ENCODE peak calls at places on chromosome 10, in six cellular contexts. W is fibroblast of lung, S is GM23248, I is brain microvascular endothelial cell, R is breast epithelium, Q is BJ. U is an unnamed sample.

GRCh38 chr10:51894752-51895151 is 195.4 kb upstream of the CSTF2T start:
- DNase-seq in S (peak), R (no peak), I (peak), W (peak), Q (no peak), U (no peak)

GRCh38 chr10:131237991-131238651 is 73.4 kb downstream of the TCERG1L start:
- DNase-seq in W (no peak), I (no peak), Q (no peak), S (no peak), R (no peak), U (no peak)

GRCh38 chr10:103772096-103772845 is 83.1 kb downstream of the SH3PXD2A start:
- DNase-seq in W (peak), I (peak), S (peak), R (peak), Q (peak), U (peak)

GRCh38 chr10:69057261-69057950 is 30.5 kb upstream of the SRGN start:
- DNase-seq in I (no peak), R (no peak), Q (no peak), W (no peak), S (no peak), U (no peak)

GRCh38 chr10:31929260-31929985 is 792 bp upstream of the ARHGAP12 start:
- DNase-seq in W (peak), I (no peak), Q (no peak), S (peak), R (peak), U (no peak)

GRCh38 chr10:68106656-68107055 is 2.6 kb upstream of the MYPN start:
- DNase-seq in R (no peak), W (peak), Q (peak), S (peak), I (peak), U (peak)

GRCh38 chr10:125820705-125821104 is 2.4 kb downstream of the UROS start:
- DNase-seq in R (no peak), I (no peak), W (no peak), Q (no peak), S (no peak), U (no peak)

GRCh38 chr10:66586073-66586472 is 339.8 kb upstream of the LRRTM3 start:
- DNase-seq in W (peak), Q (no peak), S (no peak), I (peak), R (no peak), U (peak)

GRCh38 chr10:93753621-93754250 is 4.0 kb upstream of the LGI1 start:
- DNase-seq in S (no peak), I (no peak), R (no peak), W (no peak), Q (no peak), U (no peak)

GRCh38 chr10:26000971-26001370 is 66.9 kb downstream of the MYO3A start:
- DNase-seq in R (no peak), Q (no peak), S (no peak), W (no peak), I (no peak), U (no peak)

GRCh38 chr10:75723319-75723965 is 292.0 kb downstream of the LRMDA start:
- DNase-seq in S (no peak), Q (no peak), I (no peak), R (no peak), W (no peak), U (no peak)

GRCh38 chr10:96835826-96836365 is 3.8 kb downstream of the LCOR start:
- DNase-seq in W (no peak), R (no peak), I (no peak), Q (no peak), S (peak), U (no peak)

GRCh38 chr10:114458955-114459354 is 54.7 kb upstream of the AFAP1L2 start:
- DNase-seq in W (no peak), S (peak), R (no peak), I (peak), Q (no peak), U (no peak)

GRCh38 chr10:80555415-80555814 is 17.7 kb downstream of the SH2D4B start:
- DNase-seq in Q (no peak), W (no peak), S (no peak), I (no peak), R (no peak), U (no peak)

GRCh38 chr10:1149793-1150637 is 93.8 kb downstream of the WDR37 start:
- DNase-seq in I (no peak), R (no peak), S (no peak), W (no peak), Q (no peak), U (no peak)

GRCh38 chr10:104809288-104810090 is 168.4 kb downstream of the SORCS3 start:
- DNase-seq in R (no peak), I (no peak), Q (no peak), S (peak), W (peak), U (peak)

GRCh38 chr10:86367339-86367951 is 850 bp upstream of the GRID1 start:
- DNase-seq in S (peak), I (no peak), Q (no peak), R (no peak), W (peak), U (no peak)

GRCh38 chr10:124648738-124649137 is 95.4 kb downstream of the FAM53B start:
- DNase-seq in I (peak), R (no peak), S (peak), W (peak), Q (no peak), U (peak)

GRCh38 chr10:21668831-21669230 is 134.8 kb downstream of the MLLT10 start:
- DNase-seq in R (no peak), Q (peak), I (no peak), S (no peak), W (no peak), U (no peak)

GRCh38 chr10:86665218-86665607 is 3.1 kb upstream of the LDB3 start:
- DNase-seq in S (no peak), Q (no peak), I (no peak), W (no peak), R (no peak), U (no peak)

GRCh38 chr10:5151076-5151475 is 33.9 kb downstream of the AKR1C8 start:
- DNase-seq in Q (no peak), S (no peak), I (no peak), R (no peak), W (no peak), U (no peak)

GRCh38 chr10:45308707-45309106 is 6.7 kb downstream of the OR13A1 start:
- DNase-seq in W (no peak), Q (no peak), R (no peak), S (no peak), I (no peak), U (no peak)

GRCh38 chr10:14032406-14032998 is 298.2 kb downstream of the FRMD4A start:
- DNase-seq in R (no peak), S (peak), I (no peak), Q (no peak), W (peak), U (no peak)

GRCh38 chr10:30529373-30529998 is 95.5 kb downstream of the MAP3K8 start:
- DNase-seq in W (no peak), I (no peak), S (no peak), R (peak), Q (no peak), U (no peak)
- H3K4me3 ChIP-seq in W (no peak), I (no peak), S (no peak), R (no peak), Q (no peak), U (no peak)

DNA sequence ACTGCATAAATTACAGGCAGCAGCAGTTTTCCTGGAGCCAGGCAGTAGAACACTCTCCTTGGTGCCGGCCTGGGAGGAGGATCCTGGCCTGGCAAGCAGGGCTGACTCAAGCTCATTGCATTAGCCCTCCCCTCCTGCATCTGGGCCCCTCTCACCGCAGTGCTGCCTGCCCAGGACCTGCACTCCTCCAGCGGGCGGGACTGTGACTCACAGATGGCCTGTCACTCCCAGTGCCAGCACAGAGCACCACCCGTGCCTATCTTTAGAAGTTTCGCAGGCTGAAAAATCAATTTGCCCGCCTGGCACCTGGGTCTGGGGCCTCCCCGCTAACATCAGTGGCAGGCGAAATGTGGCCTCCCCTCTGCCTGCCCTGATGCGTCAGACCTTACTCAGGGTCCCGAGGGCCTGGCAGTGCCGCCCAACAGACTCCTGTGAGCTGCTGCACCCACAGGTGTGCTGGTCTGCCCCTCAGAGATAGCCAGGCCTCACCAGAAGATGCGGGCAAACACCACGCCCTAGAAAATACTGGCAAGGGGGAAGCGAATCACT is 123.8 kb downstream of the KCNMA1 start:
- DNase-seq in W (peak), Q (peak), R (no peak), S (peak), I (peak), U (peak)
- H3K4me3 ChIP-seq in W (no peak), Q (no peak), R (no peak), S (no peak), I (no peak), U (no peak)

GRCh38 chr10:62264702-62265436 is 3.8 kb downstream of the RTKN2 start:
- DNase-seq in W (peak), Q (peak), I (peak), R (no peak), S (peak), U (peak)

GRCh38 chr10:62268027-62268398 is 631 bp downstream of the RTKN2 start:
- DNase-seq in I (no peak), Q (no peak), W (no peak), S (no peak), R (no peak), U (no peak)

GRCh38 chr10:62268399-62269076 is at the start of gene RTKN2:
- DNase-seq in Q (peak), I (peak), S (peak), W (peak), R (peak), U (peak)

GRCh38 chr10:62266147-62266546 is 2.5 kb downstream of the RTKN2 start:
- DNase-seq in I (no peak), Q (no peak), W (no peak), R (no peak), S (no peak), U (no peak)

DNA sequence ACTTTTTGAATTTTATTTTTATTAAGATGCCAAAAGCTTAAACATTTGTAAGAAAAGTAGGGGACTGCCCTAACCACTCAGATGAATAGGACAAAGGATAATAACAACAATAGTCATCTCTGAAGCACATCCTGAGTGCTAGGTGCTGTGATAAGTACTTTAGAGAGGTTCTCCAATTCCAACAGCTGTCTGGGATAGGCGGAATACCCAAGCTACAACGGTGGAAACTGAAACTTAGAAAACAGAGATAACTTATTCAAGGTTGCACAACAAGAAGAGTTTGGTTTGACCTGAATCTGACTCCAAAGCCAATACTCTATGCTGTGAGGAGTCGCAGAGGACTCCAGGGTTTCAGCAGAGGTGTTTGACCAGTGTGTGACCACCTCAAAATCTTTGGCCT is 2.0 kb downstream of the RTKN2 start:
- DNase-seq in R (no peak), I (no peak), W (peak), S (no peak), Q (no peak), U (no peak)
- H3K4me3 ChIP-seq in R (no peak), I (no peak), W (no peak), S (no peak), Q (no peak), U (no peak)

DNA sequence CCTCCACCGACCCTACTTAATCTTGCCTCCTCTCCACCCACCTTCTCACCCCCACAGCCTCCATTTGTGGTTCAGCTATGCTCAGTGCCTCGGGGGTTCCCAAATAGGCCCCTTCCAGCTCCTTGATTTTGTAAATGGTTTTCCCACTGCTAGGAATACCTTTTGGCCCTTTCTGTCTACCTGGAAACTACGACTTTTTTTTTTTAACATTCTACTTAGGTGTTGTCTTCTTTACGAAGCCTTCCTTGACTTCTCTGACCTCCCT is 27.2 kb upstream of the PDCD4 start:
- DNase-seq in I (no peak), W (no peak), Q (no peak), S (no peak), R (no peak), U (no peak)
- H3K4me3 ChIP-seq in I (no peak), W (no peak), Q (no peak), S (no peak), R (no peak), U (no peak)

GRCh38 chr10:64863836-64864235 is 1342.6 kb downstream of the REEP3 start:
- DNase-seq in I (no peak), R (no peak), W (no peak), S (no peak), Q (no peak), U (no peak)

GRCh38 chr10:64873088-64873487 is 1351.9 kb downstream of the REEP3 start:
- DNase-seq in I (no peak), R (no peak), Q (no peak), W (no peak), S (no peak), U (no peak)

DNA sequence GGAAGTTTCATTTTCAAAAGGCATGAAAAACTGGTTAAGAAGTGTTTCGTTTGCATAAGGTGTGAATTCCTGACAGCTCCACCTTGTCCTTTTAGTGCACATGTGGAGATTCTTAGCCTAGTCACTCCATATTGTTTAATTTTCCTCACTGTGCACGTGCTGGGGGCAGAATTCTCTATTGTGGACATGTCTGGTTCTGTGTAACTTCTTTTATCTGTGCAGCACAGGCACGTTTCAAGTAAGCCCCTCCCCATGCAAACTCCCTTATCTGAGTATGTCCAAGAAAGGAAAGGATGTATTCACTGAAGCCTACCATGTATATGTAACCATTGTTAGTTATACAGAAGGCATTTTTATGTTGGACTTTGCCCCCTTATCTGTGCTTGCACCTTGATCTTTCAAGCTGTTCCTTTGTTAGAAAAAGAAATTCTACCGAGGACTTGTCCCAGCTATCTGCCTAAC is 1346.3 kb downstream of the REEP3 start:
- DNase-seq in S (no peak), R (no peak), I (no peak), Q (no peak), W (no peak), U (no peak)
- H3K4me3 ChIP-seq in S (no peak), R (no peak), I (no peak), Q (no peak), W (no peak), U (no peak)